ENCODE peak calls at places on chromosome 18, in five cellular contexts. One of them, this sample, is unnamed.

GRCh38 chr18:36685580-36685979 is 143.2 kb downstream of the TPGS2 start:
- DNase-seq in activated CD8-positive, alpha-beta memory T cell treated with anti-CD3 and anti-CD28 coated beads for 48 hours: no peak
- DNase-seq in SW480: no peak
- DNase-seq in glomerular endothelial cell: no peak
- DNase-seq in T-helper 9 cell: no peak
- DNase-seq in this sample: no peak

GRCh38 chr18:26546170-26546874 is 2.0 kb downstream of the KCTD1 start:
- DNase-seq in T-helper 9 cell: no peak
- DNase-seq in glomerular endothelial cell: no peak
- DNase-seq in activated CD8-positive, alpha-beta memory T cell treated with anti-CD3 and anti-CD28 coated beads for 48 hours: no peak
- DNase-seq in SW480: no peak
- DNase-seq in this sample: no peak

GRCh38 chr18:26425148-26425531 is 123.2 kb downstream of the KCTD1 start:
- DNase-seq in glomerular endothelial cell: no peak
- DNase-seq in SW480: no peak
- DNase-seq in activated CD8-positive, alpha-beta memory T cell treated with anti-CD3 and anti-CD28 coated beads for 48 hours: no peak
- DNase-seq in T-helper 9 cell: no peak
- DNase-seq in this sample: no peak

GRCh38 chr18:39057423-39058057 is 1491.9 kb upstream of the CELF4 start:
- DNase-seq in glomerular endothelial cell: peak; percentile 36
- DNase-seq in T-helper 9 cell: no peak
- DNase-seq in activated CD8-positive, alpha-beta memory T cell treated with anti-CD3 and anti-CD28 coated beads for 48 hours: no peak
- DNase-seq in SW480: no peak
- DNase-seq in this sample: no peak

GRCh38 chr18:52995875-52996274 is 655.9 kb downstream of the DCC start:
- DNase-seq in T-helper 9 cell: no peak
- DNase-seq in glomerular endothelial cell: no peak
- DNase-seq in SW480: no peak
- DNase-seq in activated CD8-positive, alpha-beta memory T cell treated with anti-CD3 and anti-CD28 coated beads for 48 hours: no peak
- DNase-seq in this sample: no peak

GRCh38 chr18:31247574-31248199 is 70.3 kb upstream of the DSG1 start:
- DNase-seq in activated CD8-positive, alpha-beta memory T cell treated with anti-CD3 and anti-CD28 coated beads for 48 hours: no peak
- DNase-seq in glomerular endothelial cell: no peak
- DNase-seq in SW480: no peak
- DNase-seq in T-helper 9 cell: no peak
- DNase-seq in this sample: no peak

GRCh38 chr18:58314284-58314683 is 270.3 kb downstream of the NEDD4L start:
- DNase-seq in SW480: peak; percentile 78
- DNase-seq in activated CD8-positive, alpha-beta memory T cell treated with anti-CD3 and anti-CD28 coated beads for 48 hours: no peak
- DNase-seq in T-helper 9 cell: no peak
- DNase-seq in glomerular endothelial cell: no peak
- DNase-seq in this sample: no peak

GRCh38 chr18:40380657-40381441 is 1574.2 kb upstream of the PIK3C3 start:
- DNase-seq in activated CD8-positive, alpha-beta memory T cell treated with anti-CD3 and anti-CD28 coated beads for 48 hours: no peak
- DNase-seq in glomerular endothelial cell: no peak
- DNase-seq in T-helper 9 cell: no peak
- DNase-seq in SW480: no peak
- DNase-seq in this sample: no peak

GRCh38 chr18:28075501-28075900 is 101.4 kb downstream of the CDH2 start:
- DNase-seq in glomerular endothelial cell: no peak
- DNase-seq in T-helper 9 cell: no peak
- DNase-seq in SW480: no peak
- DNase-seq in activated CD8-positive, alpha-beta memory T cell treated with anti-CD3 and anti-CD28 coated beads for 48 hours: no peak
- DNase-seq in this sample: no peak

GRCh38 chr18:56789004-56789888 is 138.1 kb downstream of the WDR7 start:
- DNase-seq in glomerular endothelial cell: peak; percentile 82
- DNase-seq in T-helper 9 cell: no peak
- DNase-seq in SW480: peak; percentile 0
- DNase-seq in activated CD8-positive, alpha-beta memory T cell treated with anti-CD3 and anti-CD28 coated beads for 48 hours: no peak
- DNase-seq in this sample: no peak

GRCh38 chr18:47036298-47036874 is 965 bp upstream of the ELOA2 start:
- DNase-seq in activated CD8-positive, alpha-beta memory T cell treated with anti-CD3 and anti-CD28 coated beads for 48 hours: no peak
- DNase-seq in SW480: no peak
- DNase-seq in glomerular endothelial cell: no peak
- DNase-seq in T-helper 9 cell: no peak
- DNase-seq in this sample: no peak

GRCh38 chr18:785242-785641 is 26.8 kb downstream of the YES1 start:
- DNase-seq in SW480: no peak
- DNase-seq in activated CD8-positive, alpha-beta memory T cell treated with anti-CD3 and anti-CD28 coated beads for 48 hours: no peak
- DNase-seq in glomerular endothelial cell: no peak
- DNase-seq in T-helper 9 cell: no peak
- DNase-seq in this sample: no peak

GRCh38 chr18:69883781-69884180 is 63.9 kb downstream of the CD226 start:
- DNase-seq in activated CD8-positive, alpha-beta memory T cell treated with anti-CD3 and anti-CD28 coated beads for 48 hours: no peak
- DNase-seq in T-helper 9 cell: no peak
- DNase-seq in SW480: no peak
- DNase-seq in glomerular endothelial cell: no peak
- DNase-seq in this sample: no peak

GRCh38 chr18:45667056-45667455 is 51.8 kb downstream of the SLC14A2 start:
- DNase-seq in activated CD8-positive, alpha-beta memory T cell treated with anti-CD3 and anti-CD28 coated beads for 48 hours: no peak
- DNase-seq in glomerular endothelial cell: no peak
- DNase-seq in SW480: no peak
- DNase-seq in T-helper 9 cell: no peak
- DNase-seq in this sample: no peak